ENCODE peak calls at places on chromosomes 5 and 9, in nine cellular contexts. One of them, this sample, is unnamed.

GRCh38 chr5:77343165-77343564 is 132.7 kb downstream of the PDE8B start:
- DNase-seq in ELR: no peak
- DNase-seq in GM03348: no peak
- DNase-seq in Calu3: no peak
- DNase-seq in GM13976: no peak
- DNase-seq in tibial artery: no peak
- DNase-seq in GM13977: no peak
- DNase-seq in H7: no peak
- DNase-seq in myocyte: no peak
- DNase-seq in this sample: no peak

GRCh38 chr5:137629646-137630045 is 106.2 kb downstream of the KLHL3 start:
- DNase-seq in GM13976: peak; percentile 82
- DNase-seq in myocyte: peak; percentile 64
- DNase-seq in H7: peak; percentile 67
- DNase-seq in GM03348: peak; percentile 81
- DNase-seq in ELR: peak; percentile 74
- DNase-seq in Calu3: peak; percentile 39
- DNase-seq in tibial artery: no peak
- DNase-seq in GM13977: peak; percentile 85
- DNase-seq in this sample: peak; percentile 60

GRCh38 chr5:102800427-102800826 is 45.3 kb downstream of the PAM start:
- DNase-seq in GM13976: no peak
- DNase-seq in Calu3: no peak
- DNase-seq in tibial artery: no peak
- DNase-seq in ELR: no peak
- DNase-seq in GM03348: no peak
- DNase-seq in H7: no peak
- DNase-seq in GM13977: no peak
- DNase-seq in myocyte: no peak
- DNase-seq in this sample: no peak

GRCh38 chr9:74218374-74219063 is 278.6 kb upstream of the RORB start:
- DNase-seq in H7: no peak
- DNase-seq in ELR: no peak
- DNase-seq in tibial artery: no peak
- DNase-seq in myocyte: no peak
- DNase-seq in GM13976: no peak
- DNase-seq in GM03348: no peak
- DNase-seq in Calu3: no peak
- DNase-seq in GM13977: no peak
- DNase-seq in this sample: no peak

GRCh38 chr9:38437193-38437823 is 13.1 kb upstream of the IGFBPL1 start:
- DNase-seq in Calu3: no peak
- DNase-seq in myocyte: no peak
- DNase-seq in H7: no peak
- DNase-seq in GM03348: peak; percentile 39
- DNase-seq in tibial artery: no peak
- DNase-seq in ELR: no peak
- DNase-seq in GM13976: no peak
- DNase-seq in GM13977: no peak
- DNase-seq in this sample: peak; percentile 21

GRCh38 chr5:132480546-132481242 is 9.9 kb downstream of the IRF1 start:
- DNase-seq in H7: no peak
- DNase-seq in ELR: no peak
- DNase-seq in GM03348: no peak
- DNase-seq in myocyte: no peak
- DNase-seq in tibial artery: no peak
- DNase-seq in GM13976: no peak
- DNase-seq in GM13977: no peak
- DNase-seq in Calu3: no peak
- DNase-seq in this sample: no peak

GRCh38 chr5:158754018-158754514 is 345.6 kb downstream of the EBF1 start:
- DNase-seq in ELR: peak; percentile 13
- DNase-seq in GM13976: no peak
- DNase-seq in tibial artery: no peak
- DNase-seq in Calu3: no peak
- DNase-seq in H7: no peak
- DNase-seq in GM03348: peak; percentile 66
- DNase-seq in myocyte: no peak
- DNase-seq in GM13977: no peak
- DNase-seq in this sample: peak; percentile 16

GRCh38 chr9:131282688-131283422 is 6.5 kb upstream of the FAM78A start:
- DNase-seq in ELR: no peak
- DNase-seq in H7: peak; percentile 97
- DNase-seq in GM13977: no peak
- DNase-seq in tibial artery: no peak
- DNase-seq in GM13976: no peak
- DNase-seq in myocyte: peak; percentile 81
- DNase-seq in Calu3: no peak
- DNase-seq in GM03348: peak; percentile 48
- DNase-seq in this sample: no peak

GRCh38 chr5:10124287-10124686 is 125.4 kb downstream of the ATPSCKMT start:
- DNase-seq in myocyte: peak; percentile 24
- DNase-seq in Calu3: no peak
- DNase-seq in H7: no peak
- DNase-seq in tibial artery: no peak
- DNase-seq in GM03348: peak; percentile 24
- DNase-seq in GM13976: no peak
- DNase-seq in ELR: no peak
- DNase-seq in GM13977: no peak
- DNase-seq in this sample: no peak

GRCh38 chr5:180136661-180137381 is 65.3 kb upstream of the RNF130 start:
- DNase-seq in ELR: no peak
- DNase-seq in Calu3: no peak
- DNase-seq in tibial artery: no peak
- DNase-seq in H7: peak; percentile 78
- DNase-seq in GM13977: no peak
- DNase-seq in GM03348: no peak
- DNase-seq in GM13976: no peak
- DNase-seq in myocyte: no peak
- DNase-seq in this sample: no peak